ENCODE peak calls at places on chromosomes 12 and 14, in six cellular contexts. T is endothelial cell of umbilical vein, W is suprapubic skin, Y is stomach, M is transverse colon, P is HCT116. E is an unnamed sample.

GRCh38 chr12:34208331-34209258 is 186.3 kb downstream of the ALG10 start:
- DNase-seq in T (no peak), W (no peak), Y (no peak), M (no peak), P (no peak), E (no peak)

GRCh38 chr14:58107947-58108552 is 44.0 kb downstream of the ARMH4 start:
- DNase-seq in T (peak; percentile 67), W (no peak), Y (no peak), M (peak; percentile 24), P (peak; percentile 52), E (peak; percentile 26)

GRCh38 chr12:14521822-14522221 is 45.9 kb downstream of the PLBD1 start:
- DNase-seq in T (no peak), W (no peak), Y (no peak), M (no peak), P (no peak), E (no peak)

GRCh38 chr12:29756741-29757390 is 26.9 kb downstream of the TMTC1 start:
- DNase-seq in T (no peak), W (no peak), Y (no peak), M (no peak), P (no peak), E (no peak)

GRCh38 chr14:65415613-65416012 is 3.1 kb downstream of the FUT8 start:
- DNase-seq in T (no peak), W (no peak), Y (no peak), M (no peak), P (no peak), E (no peak)

GRCh38 chr12:58914457-58914856 is 5.8 kb downstream of the LRIG3 start:
- DNase-seq in T (peak; percentile 47), W (no peak), Y (no peak), M (no peak), P (no peak), E (no peak)

GRCh38 chr12:122452701-122453285 is 30.3 kb upstream of the CLIP1 start:
- DNase-seq in T (no peak), W (no peak), Y (no peak), M (no peak), P (no peak), E (no peak)

GRCh38 chr14:31194095-31194494 is 13.5 kb downstream of the HECTD1 start:
- DNase-seq in T (no peak), W (no peak), Y (no peak), M (no peak), P (no peak), E (no peak)

GRCh38 chr14:33986804-33987203 is 35.9 kb upstream of the EGLN3 start:
- DNase-seq in T (peak; percentile 3), W (no peak), Y (no peak), M (no peak), P (peak; percentile 32), E (no peak)

GRCh38 chr12:51579321-51579850 is 11.6 kb upstream of the SCN8A start:
- DNase-seq in T (no peak), W (no peak), Y (no peak), M (no peak), P (no peak), E (no peak)

GRCh38 chr12:55727643-55728184 is 1.1 kb downstream of the CD63 start:
- DNase-seq in T (peak; percentile 41), W (peak; percentile 86), Y (peak; percentile 75), M (peak; percentile 59), P (no peak), E (peak; percentile 47)

GRCh38 chr12:117367006-117367638 is 5.7 kb upstream of the NOS1 start:
- DNase-seq in T (peak; percentile 79), W (peak; percentile 73), Y (peak; percentile 84), M (peak; percentile 78), P (peak; percentile 69), E (peak; percentile 88)

GRCh38 chr12:46559311-46559710 is 186.7 kb upstream of the SLC38A2 start:
- DNase-seq in T (no peak), W (no peak), Y (no peak), M (no peak), P (no peak), E (peak; percentile 77)

GRCh38 chr14:102389261-102389660 is 26.5 kb downstream of the TECPR2 start:
- DNase-seq in T (no peak), W (no peak), Y (no peak), M (no peak), P (no peak), E (no peak)
- H3K27ac ChIP-seq in T (no peak overlapping the region), W (peak overlapping the region; percentile 29), Y (peak overlapping the region; percentile 6), M (peak overlapping the region; percentile 54), P (no peak overlapping the region), E (no peak overlapping the region)

GRCh38 chr14:105867961-105868599 is 341.7 kb downstream of the TMEM121 start:
- DNase-seq in T (no peak), W (no peak), Y (peak; percentile 16), M (no peak), P (no peak), E (no peak)
- TF ChIP-seq POLR2AphosphoS5 in T (no peak), W (no peak), Y (no peak), M (no peak), P (no peak), E (no peak)

GRCh38 chr14:103330536-103330935 is 3.5 kb upstream of the EIF5 start:
- DNase-seq in T (no peak), W (peak; percentile 4), Y (no peak), M (no peak), P (no peak), E (no peak)

GRCh38 chr14:103334644-103335603 is 887 bp downstream of the EIF5 start:
- DNase-seq in T (peak; percentile 76), W (peak; percentile 87), Y (peak; percentile 76), M (peak; percentile 84), P (no peak), E (peak; percentile 55)

GRCh38 chr14:103329421-103330347 is 4.4 kb upstream of the EIF5 start:
- DNase-seq in T (no peak), W (peak; percentile 62), Y (peak; percentile 55), M (peak; percentile 37), P (no peak), E (no peak)

GRCh38 chr14:103333754-103334643 is at the start of gene EIF5:
- DNase-seq in T (peak; percentile 99), W (peak; percentile 100), Y (peak; percentile 99), M (peak; percentile 99), P (peak; percentile 96), E (peak; percentile 99)

GRCh38 chr14:103332143-103332919 is 1.7 kb upstream of the EIF5 start:
- DNase-seq in T (no peak), W (peak; percentile 63), Y (no peak), M (no peak), P (no peak), E (no peak)
- H3K4me3 ChIP-seq in T (no peak overlapping the region), W (peak overlapping the region; percentile 99), Y (peak overlapping the region; percentile 86), M (no peak overlapping the region), P (peak overlapping the region; percentile 89), E (no peak overlapping the region)

DNA sequence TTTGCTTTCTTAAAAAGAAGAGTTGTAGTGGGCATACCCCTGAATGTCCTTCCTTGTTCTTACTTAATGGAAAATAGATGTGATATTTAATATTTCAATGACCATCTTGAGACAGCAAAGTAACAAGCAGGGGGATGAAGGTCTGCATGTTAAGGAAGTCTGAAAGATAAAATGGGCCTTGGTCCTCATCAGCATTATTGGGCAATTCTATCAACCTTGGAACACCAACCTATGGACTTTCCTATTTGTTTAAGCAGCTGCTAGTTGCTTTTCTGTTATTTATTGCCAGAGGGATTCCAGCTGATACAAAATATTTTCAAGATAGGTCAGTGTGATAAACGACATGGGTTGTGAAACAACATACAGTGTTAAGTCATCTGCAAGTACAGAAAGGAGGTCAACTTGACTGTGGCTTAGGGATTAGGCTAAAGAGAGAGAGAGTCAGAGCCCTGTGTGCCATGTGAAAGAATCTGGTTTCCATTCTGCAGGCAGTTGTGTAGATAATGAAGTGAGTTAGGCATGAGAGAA is 16.4 kb upstream of the A2M start:
- DNase-seq in T (no peak), W (no peak), Y (no peak), M (no peak), P (no peak), E (no peak)
- H3K27ac ChIP-seq in T (no peak overlapping the region), W (no peak overlapping the region), Y (no peak overlapping the region), M (no peak overlapping the region), P (no peak overlapping the region), E (no peak overlapping the region)

GRCh38 chr12:25615119-25615518 is 62.0 kb upstream of the LMNTD1 start:
- DNase-seq in T (peak; percentile 66), W (no peak), Y (no peak), M (no peak), P (no peak), E (no peak)
- TF ChIP-seq POLR2AphosphoS5 in T (no peak), W (no peak), Y (no peak), M (no peak), P (no peak), E (no peak)

GRCh38 chr14:97707603-97708002 is 910.4 kb downstream of the VRK1 start:
- DNase-seq in T (no peak), W (no peak), Y (no peak), M (no peak), P (no peak), E (no peak)

GRCh38 chr14:97713023-97713422 is 915.8 kb downstream of the VRK1 start:
- DNase-seq in T (no peak), W (no peak), Y (no peak), M (no peak), P (peak; percentile 73), E (no peak)

GRCh38 chr14:97712471-97712870 is 915.3 kb downstream of the VRK1 start:
- DNase-seq in T (no peak), W (no peak), Y (no peak), M (no peak), P (no peak), E (no peak)

GRCh38 chr14:97709552-97709951 is 912.4 kb downstream of the VRK1 start:
- DNase-seq in T (no peak), W (no peak), Y (no peak), M (peak; percentile 30), P (no peak), E (no peak)

DNA sequence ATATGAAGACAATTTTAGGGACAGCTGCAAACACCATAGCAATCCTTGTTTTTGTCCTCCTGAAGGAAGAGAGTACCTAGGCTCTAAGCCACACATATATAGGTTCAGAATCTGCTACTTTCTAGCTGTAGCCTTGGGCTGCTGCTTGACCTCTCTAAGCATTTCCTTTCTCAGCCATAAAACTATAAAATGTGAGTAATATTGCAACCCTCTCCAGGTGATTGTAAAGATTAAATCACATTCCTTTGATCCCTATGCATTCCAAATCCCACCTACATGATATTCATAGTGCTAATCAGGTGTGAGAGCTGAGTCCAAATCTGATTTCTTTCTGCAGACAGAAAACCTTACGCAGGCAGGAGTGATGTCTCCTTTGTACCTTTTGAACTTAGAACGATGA is 913.5 kb downstream of the VRK1 start:
- DNase-seq in T (no peak), W (no peak), Y (no peak), M (no peak), P (no peak), E (no peak)
- H3K4me3 ChIP-seq in T (no peak overlapping the region), W (no peak overlapping the region), Y (no peak overlapping the region), M (no peak overlapping the region), P (no peak overlapping the region), E (no peak overlapping the region)

E was measured in prostate gland.